ENCODE peak calls at places on chromosomes 13 and 19, in nine cellular contexts. T is GM13977; V is amniotic stem cell; U is T follicular helper cell; B is uterus; O is activated CD4-positive, alpha-beta T cell treated with anti-CD3 and anti-CD28 coated beads for 24 hours; Y is A172; N is GDM1; S is mesenchymal stem cell. I is an unnamed sample.

GRCh38 chr13:108304170-108305068 is 34.9 kb downstream of the TNFSF13B start:
- DNase-seq in S (peak; percentile 6), O (no peak), Y (no peak), V (no peak), T (no peak), U (no peak), N (no peak), B (no peak), I (no peak)

GRCh38 chr13:31807090-31807541 is 67.8 kb downstream of the RXFP2 start:
- DNase-seq in U (no peak), V (no peak), S (peak; percentile 26), B (no peak), T (no peak), O (no peak), Y (no peak), N (no peak), I (peak; percentile 83)

GRCh38 chr19:2385053-2385721 is 25.1 kb downstream of the TMPRSS9 start:
- DNase-seq in S (peak; percentile 80), B (no peak), N (no peak), T (peak; percentile 65), O (no peak), Y (peak; percentile 97), V (no peak), U (peak; percentile 3), I (peak; percentile 79)

GRCh38 chr19:2446390-2446789 is 10.4 kb downstream of the LMNB2 start:
- DNase-seq in Y (no peak), S (no peak), O (no peak), B (no peak), V (no peak), N (peak; percentile 43), T (peak; percentile 77), U (no peak), I (peak; percentile 72)

GRCh38 chr19:48772503-48772953 is 17.2 kb downstream of the FGF21 start:
- DNase-seq in N (no peak), T (no peak), S (no peak), B (no peak), U (no peak), O (no peak), Y (no peak), V (no peak), I (no peak)

GRCh38 chr19:48363500-48363809 is 285 bp downstream of the TMEM143 start:
- DNase-seq in U (no peak), N (no peak), V (no peak), S (no peak), T (peak; percentile 21), B (no peak), O (no peak), Y (no peak), I (no peak)

GRCh38 chr19:33438016-33438671 is 64.6 kb downstream of the CEBPG start:
- DNase-seq in N (no peak), U (no peak), T (no peak), B (no peak), O (no peak), Y (peak; percentile 49), S (no peak), V (no peak), I (peak; percentile 6)

GRCh38 chr13:104796581-104796980 is 1730.4 kb upstream of the SLC10A2 start:
- DNase-seq in O (no peak), T (no peak), U (no peak), N (no peak), S (no peak), V (no peak), B (no peak), Y (no peak), I (no peak)

GRCh38 chr19:10896851-10897526 is 25.6 kb downstream of the CARM1 start:
- DNase-seq in V (no peak), S (peak; percentile 36), B (no peak), O (no peak), T (no peak), Y (no peak), U (no peak), N (no peak), I (peak; percentile 81)

GRCh38 chr19:41599175-41599966 is 23.4 kb downstream of the CEACAM21 start:
- DNase-seq in V (no peak), B (no peak), N (no peak), Y (no peak), O (no peak), S (no peak), U (no peak), T (no peak), I (no peak)

GRCh38 chr19:30373593-30373992 is 1.4 kb downstream of the ZNF536 start:
- DNase-seq in S (no peak), U (no peak), T (no peak), Y (no peak), O (no peak), B (no peak), N (no peak), V (no peak), I (no peak)

GRCh38 chr13:99323488-99323887 is 16.3 kb upstream of the GPR183 start:
- DNase-seq in N (no peak), Y (peak; percentile 51), S (peak; percentile 43), B (no peak), O (no peak), T (no peak), U (no peak), V (no peak), I (no peak)

GRCh38 chr13:112658807-112659206 is 31.0 kb upstream of the ATP11A start:
- DNase-seq in S (peak; percentile 5), T (no peak), N (no peak), Y (peak; percentile 5), O (no peak), U (no peak), V (no peak), B (no peak), I (no peak)

GRCh38 chr13:38463047-38463446 is 113.4 kb downstream of the UFM1 start:
- DNase-seq in V (no peak), U (no peak), Y (no peak), B (no peak), S (no peak), O (no peak), T (no peak), N (no peak), I (no peak)

GRCh38 chr13:30905932-30906383 is at the start of gene MEDAG:
- DNase-seq in Y (no peak), T (no peak), U (no peak), O (no peak), S (peak; percentile 52), B (peak; percentile 81), V (no peak), N (no peak), I (no peak)

I was measured in MV-4-11.